ENCODE peak calls at places on chromosomes 1 and 21, in eight cellular contexts. M is CD8-positive, alpha-beta T cell; X is retina; S is stimulated activated naive CD4-positive, alpha-beta T cell; N is HEK293T; R is heart left ventricle; O is K562; Z is transverse colon. J is an unnamed sample.

GRCh38 chr1:31572323-31573104 is 3.8 kb upstream of the TINAGL1 start:
- DNase-seq in M (no peak), X (no peak), S (no peak), N (no peak), R (no peak), O (no peak), Z (no peak), J (no peak)

GRCh38 chr1:150109567-150109966 is 40.1 kb upstream of the PLEKHO1 start:
- DNase-seq in M (no peak), X (no peak), S (no peak), N (no peak), R (no peak), O (no peak), Z (no peak), J (no peak)

GRCh38 chr1:244118087-244118761 is 67.1 kb downstream of the ZBTB18 start:
- DNase-seq in M (no peak), X (peak; percentile 77), S (no peak), N (no peak), R (no peak), O (no peak), Z (no peak), J (no peak)

GRCh38 chr1:16978589-16979474 is 1.6 kb downstream of the MFAP2 start:
- DNase-seq in M (no peak), X (peak; percentile 70), S (no peak), N (no peak), R (peak; percentile 52), O (no peak), Z (peak; percentile 29), J (no peak)

GRCh38 chr1:181216571-181216994 is 128.1 kb downstream of the IER5 start:
- DNase-seq in M (no peak), X (no peak), S (no peak), N (no peak), R (no peak), O (no peak), Z (no peak), J (no peak)

GRCh38 chr1:233518344-233518743 is 95.6 kb upstream of the KCNK1 start:
- DNase-seq in M (no peak), X (no peak), S (no peak), N (peak; percentile 60), R (no peak), O (peak; percentile 77), Z (peak; percentile 22), J (no peak)

GRCh38 chr1:164510435-164510834 is 48.5 kb upstream of the PBX1 start:
- DNase-seq in M (no peak), X (no peak), S (no peak), N (no peak), R (no peak), O (no peak), Z (no peak), J (no peak)

GRCh38 chr1:201509601-201510374 is 2.9 kb upstream of the CSRP1 start:
- DNase-seq in M (no peak), X (no peak), S (no peak), N (no peak), R (no peak), O (no peak), Z (no peak), J (no peak)

GRCh38 chr1:201104141-201104540 is 8.1 kb downstream of the CACNA1S start:
- DNase-seq in M (no peak), X (no peak), S (no peak), N (no peak), R (no peak), O (no peak), Z (no peak), J (no peak)

GRCh38 chr1:154791292-154792278 is 78.5 kb downstream of the KCNN3 start:
- DNase-seq in M (peak; percentile 69), X (no peak), S (peak; percentile 74), N (peak; percentile 32), R (peak; percentile 32), O (no peak), Z (peak; percentile 70), J (peak; percentile 68)

GRCh38 chr1:169595764-169596711 is 9.8 kb upstream of the F5 start:
- DNase-seq in M (no peak), X (no peak), S (no peak), N (peak; percentile 47), R (no peak), O (no peak), Z (no peak), J (no peak)

GRCh38 chr1:151612506-151613274 is 840 bp downstream of the SNX27 start:
- DNase-seq in M (no peak), X (peak; percentile 51), S (no peak), N (peak; percentile 36), R (peak; percentile 47), O (peak; percentile 65), Z (peak; percentile 38), J (no peak)

GRCh38 chr1:108877858-108878257 is 1.1 kb downstream of the GPSM2 start:
- DNase-seq in M (no peak), X (peak; percentile 52), S (no peak), N (no peak), R (no peak), O (no peak), Z (no peak), J (no peak)

GRCh38 chr1:230185076-230186001 is 118.3 kb downstream of the GALNT2 start:
- DNase-seq in M (no peak), X (no peak), S (no peak), N (no peak), R (no peak), O (no peak), Z (no peak), J (no peak)

GRCh38 chr1:155051777-155052398 is 772 bp downstream of the ADAM15 start:
- DNase-seq in M (no peak), X (no peak), S (peak; percentile 48), N (peak; percentile 41), R (peak; percentile 78), O (peak; percentile 37), Z (peak; percentile 69), J (peak; percentile 36)

GRCh38 chr21:34754690-34755647 is 86.2 kb downstream of the CLIC6 start:
- DNase-seq in M (no peak), X (no peak), S (no peak), N (no peak), R (no peak), O (peak; percentile 24), Z (no peak), J (no peak)

GRCh38 chr21:22352088-22352487 is 1353.9 kb downstream of the NCAM2 start:
- DNase-seq in M (no peak), X (no peak), S (no peak), N (no peak), R (no peak), O (no peak), Z (no peak), J (no peak)

GRCh38 chr1:154418898-154419619 is 13.9 kb downstream of the IL6R start:
- DNase-seq in M (no peak), X (no peak), S (no peak), N (no peak), R (no peak), O (no peak), Z (no peak), J (no peak)

GRCh38 chr1:32997381-32997891 is 32.8 kb upstream of the RNF19B start:
- DNase-seq in M (no peak), X (no peak), S (no peak), N (no peak), R (no peak), O (no peak), Z (no peak), J (no peak)

GRCh38 chr1:70043806-70044205 is 161.6 kb downstream of the LRRC40 start:
- DNase-seq in M (no peak), X (no peak), S (no peak), N (no peak), R (no peak), O (no peak), Z (no peak), J (no peak)

GRCh38 chr1:160993544-160993943 is 27.4 kb downstream of the F11R start:
- DNase-seq in M (no peak), X (peak; percentile 9), S (no peak), N (no peak), R (no peak), O (no peak), Z (no peak), J (no peak)

GRCh38 chr21:45128613-45129226 is 54.3 kb downstream of the ADARB1 start:
- DNase-seq in M (peak; percentile 60), X (peak; percentile 77), S (peak; percentile 60), N (peak; percentile 57), R (peak; percentile 75), O (no peak), Z (peak; percentile 77), J (peak; percentile 62)

GRCh38 chr1:22262583-22262982 is 119.7 kb upstream of the WNT4 start:
- DNase-seq in M (no peak), X (no peak), S (no peak), N (no peak), R (no peak), O (peak; percentile 54), Z (peak; percentile 72), J (no peak)

GRCh38 chr1:203178083-203178482 is 2.5 kb upstream of the MYBPH start:
- DNase-seq in M (no peak), X (peak; percentile 40), S (no peak), N (no peak), R (no peak), O (no peak), Z (no peak), J (no peak)

GRCh38 chr1:8367571-8368184 is 49.8 kb downstream of the SLC45A1 start:
- DNase-seq in M (no peak), X (no peak), S (no peak), N (no peak), R (no peak), O (no peak), Z (no peak), J (no peak)

GRCh38 chr1:182802006-182802798 is 12.6 kb downstream of the NPL start:
- DNase-seq in M (no peak), X (no peak), S (no peak), N (no peak), R (no peak), O (no peak), Z (no peak), J (no peak)

GRCh38 chr1:41380979-41381690 is 19.9 kb downstream of the FOXO6 start:
- DNase-seq in M (no peak), X (peak; percentile 73), S (no peak), N (peak; percentile 56), R (peak; percentile 58), O (peak; percentile 56), Z (no peak), J (no peak)

GRCh38 chr1:227777646-227778045 is 37.8 kb upstream of the PRSS38 start:
- DNase-seq in M (no peak), X (no peak), S (no peak), N (no peak), R (no peak), O (no peak), Z (no peak), J (no peak)

GRCh38 chr1:116262207-116262994 is 110.6 kb upstream of the ATP1A1 start:
- DNase-seq in M (no peak), X (no peak), S (no peak), N (no peak), R (no peak), O (no peak), Z (no peak), J (no peak)

GRCh38 chr21:14685568-14685967 is 139.5 kb upstream of the SAMSN1 start:
- DNase-seq in M (no peak), X (no peak), S (no peak), N (no peak), R (no peak), O (no peak), Z (no peak), J (no peak)

GRCh38 chr1:186183970-186184628 is 191.0 kb downstream of the TPR start:
- DNase-seq in M (no peak), X (no peak), S (no peak), N (no peak), R (no peak), O (no peak), Z (no peak), J (no peak)

GRCh38 chr1:239044829-239045228 is 341.5 kb upstream of the CHRM3 start:
- DNase-seq in M (no peak), X (no peak), S (no peak), N (no peak), R (no peak), O (no peak), Z (no peak), J (no peak)

GRCh38 chr1:245599413-245600174 is 444.8 kb downstream of the KIF26B start:
- DNase-seq in M (no peak), X (peak; percentile 70), S (no peak), N (no peak), R (no peak), O (no peak), Z (no peak), J (no peak)

GRCh38 chr1:232423591-232423990 is 206.3 kb downstream of the SIPA1L2 start:
- DNase-seq in M (no peak), X (no peak), S (no peak), N (no peak), R (no peak), O (no peak), Z (no peak), J (no peak)

J was measured in T-helper 9 cell.